ENCODE peak calls at places on chromosomes 1 and 21, in seven cellular contexts. One of them, this sample, is unnamed.

GRCh38 chr1:6129313-6129712 is 50.8 kb downstream of the CHD5 start:
- DNase-seq in kidney epithelial cell: no peak
- DNase-seq in uterus: no peak
- DNase-seq in PC-9: no peak
- DNase-seq in lower lobe of right lung: peak; percentile 32
- DNase-seq in body of pancreas: no peak
- DNase-seq in GM23248: no peak
- DNase-seq in this sample: peak; percentile 59

GRCh38 chr1:220092694-220093093 is 1.2 kb upstream of the IARS2 start:
- DNase-seq in kidney epithelial cell: no peak
- DNase-seq in uterus: no peak
- DNase-seq in PC-9: no peak
- DNase-seq in lower lobe of right lung: no peak
- DNase-seq in body of pancreas: no peak
- DNase-seq in GM23248: no peak
- DNase-seq in this sample: no peak

GRCh38 chr1:236508593-236509027 is 15.2 kb upstream of the LGALS8 start:
- DNase-seq in kidney epithelial cell: no peak
- DNase-seq in uterus: no peak
- DNase-seq in PC-9: no peak
- DNase-seq in lower lobe of right lung: no peak
- DNase-seq in body of pancreas: no peak
- DNase-seq in GM23248: no peak
- DNase-seq in this sample: no peak

GRCh38 chr1:164794310-164794709 is 235.3 kb downstream of the PBX1 start:
- DNase-seq in kidney epithelial cell: peak; percentile 86
- DNase-seq in uterus: peak; percentile 83
- DNase-seq in PC-9: peak; percentile 83
- DNase-seq in lower lobe of right lung: no peak
- DNase-seq in body of pancreas: peak; percentile 52
- DNase-seq in GM23248: peak; percentile 98
- DNase-seq in this sample: no peak

GRCh38 chr1:40955266-40955665 is 24.2 kb upstream of the CTPS1 start:
- DNase-seq in kidney epithelial cell: no peak
- DNase-seq in uterus: no peak
- DNase-seq in PC-9: peak; percentile 69
- DNase-seq in lower lobe of right lung: no peak
- DNase-seq in body of pancreas: no peak
- DNase-seq in GM23248: no peak
- DNase-seq in this sample: no peak

GRCh38 chr1:110048923-110049601 is 14.6 kb downstream of the STRIP1 start:
- DNase-seq in kidney epithelial cell: no peak
- DNase-seq in uterus: no peak
- DNase-seq in PC-9: peak; percentile 52
- DNase-seq in lower lobe of right lung: no peak
- DNase-seq in body of pancreas: no peak
- DNase-seq in GM23248: no peak
- DNase-seq in this sample: no peak

GRCh38 chr1:37476460-37477197 is 2.2 kb downstream of the ZC3H12A start:
- DNase-seq in kidney epithelial cell: peak; percentile 60
- DNase-seq in uterus: peak; percentile 78
- DNase-seq in PC-9: peak; percentile 96
- DNase-seq in lower lobe of right lung: peak; percentile 53
- DNase-seq in body of pancreas: peak; percentile 67
- DNase-seq in GM23248: peak; percentile 93
- DNase-seq in this sample: peak; percentile 91

GRCh38 chr1:218374972-218375371 is 29.8 kb downstream of the TGFB2 start:
- DNase-seq in kidney epithelial cell: no peak
- DNase-seq in uterus: no peak
- DNase-seq in PC-9: peak; percentile 69
- DNase-seq in lower lobe of right lung: no peak
- DNase-seq in body of pancreas: no peak
- DNase-seq in GM23248: peak; percentile 27
- DNase-seq in this sample: no peak

GRCh38 chr1:200866521-200866920 is 6.3 kb upstream of the GPR25 start:
- DNase-seq in kidney epithelial cell: no peak
- DNase-seq in uterus: no peak
- DNase-seq in PC-9: no peak
- DNase-seq in lower lobe of right lung: no peak
- DNase-seq in body of pancreas: no peak
- DNase-seq in GM23248: peak; percentile 43
- DNase-seq in this sample: no peak

GRCh38 chr1:31669786-31670582 is 25.3 kb upstream of the PEF1 start:
- DNase-seq in kidney epithelial cell: peak; percentile 23
- DNase-seq in uterus: peak; percentile 70
- DNase-seq in PC-9: peak; percentile 96
- DNase-seq in lower lobe of right lung: peak; percentile 85
- DNase-seq in body of pancreas: peak; percentile 93
- DNase-seq in GM23248: no peak
- DNase-seq in this sample: peak; percentile 86

GRCh38 chr21:44349847-44350772 is 3.3 kb upstream of the TRPM2 start:
- DNase-seq in kidney epithelial cell: no peak
- DNase-seq in uterus: no peak
- DNase-seq in PC-9: no peak
- DNase-seq in lower lobe of right lung: no peak
- DNase-seq in body of pancreas: no peak
- DNase-seq in GM23248: no peak
- DNase-seq in this sample: no peak

GRCh38 chr1:110312188-110313121 is 26.7 kb upstream of the RBM15 start:
- DNase-seq in kidney epithelial cell: peak; percentile 41
- DNase-seq in uterus: peak; percentile 66
- DNase-seq in PC-9: peak; percentile 72
- DNase-seq in lower lobe of right lung: peak; percentile 83
- DNase-seq in body of pancreas: peak; percentile 84
- DNase-seq in GM23248: peak; percentile 93
- DNase-seq in this sample: peak; percentile 88

GRCh38 chr1:223706077-223706988 is 6.0 kb upstream of the CAPN2 start:
- DNase-seq in kidney epithelial cell: no peak
- DNase-seq in uterus: peak; percentile 75
- DNase-seq in PC-9: peak; percentile 92
- DNase-seq in lower lobe of right lung: no peak
- DNase-seq in body of pancreas: no peak
- DNase-seq in GM23248: peak; percentile 88
- DNase-seq in this sample: no peak

DNA sequence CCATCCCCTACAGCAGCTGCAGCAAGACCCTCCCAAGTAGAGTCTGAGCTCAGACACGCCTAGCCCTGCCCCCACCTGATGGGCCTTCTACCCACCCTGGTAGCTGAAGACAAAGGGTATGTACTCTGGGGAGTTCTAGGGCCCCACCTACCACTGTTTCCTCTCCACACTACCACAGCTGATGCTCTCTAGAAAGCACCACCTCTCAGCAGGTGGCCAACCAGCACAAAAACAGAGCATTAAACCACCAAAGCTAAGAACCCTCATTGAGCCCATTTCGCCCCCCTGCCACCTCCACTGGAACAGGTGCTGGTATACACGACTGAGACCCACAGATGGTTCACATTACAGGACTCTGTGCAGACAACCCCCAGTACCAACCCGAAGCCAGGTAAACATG is 258.9 kb downstream of the SETD4 start:
- DNase-seq in kidney epithelial cell: no peak
- DNase-seq in uterus: no peak
- DNase-seq in PC-9: no peak
- DNase-seq in lower lobe of right lung: no peak
- DNase-seq in body of pancreas: no peak
- DNase-seq in GM23248: no peak
- DNase-seq in this sample: no peak
- H3K36me3 ChIP-seq in kidney epithelial cell: no peaks in the 10 kb centered on the region
- H3K36me3 ChIP-seq in uterus: no peaks in the 10 kb centered on the region
- H3K36me3 ChIP-seq in PC-9: no peaks in the 10 kb centered on the region
- H3K36me3 ChIP-seq in lower lobe of right lung: no peaks in the 10 kb centered on the region
- H3K36me3 ChIP-seq in body of pancreas: no peaks in the 10 kb centered on the region
- H3K36me3 ChIP-seq in GM23248: no peaks in the 10 kb centered on the region
- H3K36me3 ChIP-seq in this sample: no peaks in the 10 kb centered on the region

DNA sequence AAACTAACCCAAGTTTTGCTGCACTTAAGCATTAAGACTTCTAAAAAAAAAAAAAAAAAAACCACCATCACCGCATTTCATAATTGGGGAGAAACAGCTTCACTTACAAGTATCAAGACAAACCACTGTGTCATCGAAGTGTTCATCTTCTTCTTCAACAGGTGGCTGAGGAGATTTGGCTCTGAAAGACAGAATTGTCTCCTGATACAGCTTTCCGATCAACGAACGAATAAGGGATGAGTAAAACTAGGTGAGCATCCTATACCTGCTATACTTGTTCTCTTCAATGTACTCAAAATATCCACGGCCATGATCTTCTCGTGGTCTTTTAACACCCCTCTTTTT is 2.0 kb downstream of the HNRNPU start:
- DNase-seq in kidney epithelial cell: no peak
- DNase-seq in uterus: no peak
- DNase-seq in PC-9: no peak
- DNase-seq in lower lobe of right lung: no peak
- DNase-seq in body of pancreas: no peak
- DNase-seq in GM23248: peak; percentile 49
- DNase-seq in this sample: no peak
- H3K36me3 ChIP-seq in kidney epithelial cell: peaks cover 1% of the 10 kb centered on the region
- H3K36me3 ChIP-seq in uterus: no peaks in the 10 kb centered on the region
- H3K36me3 ChIP-seq in PC-9: peaks cover 54% of the 10 kb centered on the region
- H3K36me3 ChIP-seq in lower lobe of right lung: peaks cover 38% of the 10 kb centered on the region
- H3K36me3 ChIP-seq in body of pancreas: peaks cover 23% of the 10 kb centered on the region
- H3K36me3 ChIP-seq in GM23248: peaks cover 45% of the 10 kb centered on the region
- H3K36me3 ChIP-seq in this sample: peaks cover 1% of the 10 kb centered on the region

GRCh38 chr1:194342484-194343262 is 1156.3 kb upstream of the B3GALT2 start:
- DNase-seq in kidney epithelial cell: no peak
- DNase-seq in uterus: no peak
- DNase-seq in PC-9: no peak
- DNase-seq in lower lobe of right lung: no peak
- DNase-seq in body of pancreas: no peak
- DNase-seq in GM23248: no peak
- DNase-seq in this sample: no peak
- H3K36me3 ChIP-seq in kidney epithelial cell: no peaks in the 10 kb centered on the region
- H3K36me3 ChIP-seq in uterus: no peaks in the 10 kb centered on the region
- H3K36me3 ChIP-seq in PC-9: no peaks in the 10 kb centered on the region
- H3K36me3 ChIP-seq in lower lobe of right lung: no peaks in the 10 kb centered on the region
- H3K36me3 ChIP-seq in body of pancreas: no peaks in the 10 kb centered on the region
- H3K36me3 ChIP-seq in GM23248: no peaks in the 10 kb centered on the region
- H3K36me3 ChIP-seq in this sample: no peaks in the 10 kb centered on the region

GRCh38 chr1:60989745-60990718 is 92.3 kb upstream of the NFIA start:
- DNase-seq in kidney epithelial cell: no peak
- DNase-seq in uterus: peak; percentile 67
- DNase-seq in PC-9: no peak
- DNase-seq in lower lobe of right lung: no peak
- DNase-seq in body of pancreas: no peak
- DNase-seq in GM23248: peak; percentile 87
- DNase-seq in this sample: peak; percentile 81

GRCh38 chr1:60984066-60984799 is 98.1 kb upstream of the NFIA start:
- DNase-seq in kidney epithelial cell: no peak
- DNase-seq in uterus: peak; percentile 72
- DNase-seq in PC-9: no peak
- DNase-seq in lower lobe of right lung: no peak
- DNase-seq in body of pancreas: no peak
- DNase-seq in GM23248: peak; percentile 59
- DNase-seq in this sample: peak; percentile 72

GRCh38 chr1:60988827-60989363 is 93.5 kb upstream of the NFIA start:
- DNase-seq in kidney epithelial cell: no peak
- DNase-seq in uterus: no peak
- DNase-seq in PC-9: no peak
- DNase-seq in lower lobe of right lung: no peak
- DNase-seq in body of pancreas: no peak
- DNase-seq in GM23248: peak; percentile 34
- DNase-seq in this sample: no peak

GRCh38 chr1:60990719-60991100 is 91.7 kb upstream of the NFIA start:
- DNase-seq in kidney epithelial cell: no peak
- DNase-seq in uterus: no peak
- DNase-seq in PC-9: no peak
- DNase-seq in lower lobe of right lung: no peak
- DNase-seq in body of pancreas: no peak
- DNase-seq in GM23248: no peak
- DNase-seq in this sample: no peak

GRCh38 chr1:60987904-60988303 is 94.5 kb upstream of the NFIA start:
- DNase-seq in kidney epithelial cell: no peak
- DNase-seq in uterus: no peak
- DNase-seq in PC-9: no peak
- DNase-seq in lower lobe of right lung: no peak
- DNase-seq in body of pancreas: no peak
- DNase-seq in GM23248: no peak
- DNase-seq in this sample: no peak
- H3K36me3 ChIP-seq in kidney epithelial cell: no peaks in the 10 kb centered on the region
- H3K36me3 ChIP-seq in uterus: no peaks in the 10 kb centered on the region
- H3K36me3 ChIP-seq in PC-9: no peaks in the 10 kb centered on the region
- H3K36me3 ChIP-seq in lower lobe of right lung: no peaks in the 10 kb centered on the region
- H3K36me3 ChIP-seq in body of pancreas: no peaks in the 10 kb centered on the region
- H3K36me3 ChIP-seq in GM23248: no peaks in the 10 kb centered on the region
- H3K36me3 ChIP-seq in this sample: no peaks in the 10 kb centered on the region

DNA sequence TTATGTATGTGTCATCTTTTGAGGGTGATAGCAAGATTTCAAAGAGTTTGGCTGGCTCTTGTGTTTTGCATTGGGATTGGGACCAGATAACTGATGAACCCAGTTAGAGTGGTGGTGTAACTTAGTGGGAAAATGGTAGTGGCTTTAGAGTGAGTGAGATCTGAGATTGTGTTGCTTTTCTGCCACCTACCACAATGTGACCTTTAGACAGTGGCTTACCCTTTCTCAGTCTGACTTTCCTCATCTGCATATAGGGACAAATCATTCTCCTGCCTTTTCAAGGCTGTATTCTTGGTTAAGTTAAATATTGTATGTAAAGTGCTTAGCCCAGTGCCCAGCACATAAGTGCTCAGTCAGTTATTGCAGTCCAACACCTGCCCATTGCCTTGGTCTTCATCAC is 31.3 kb downstream of the CENPF start:
- DNase-seq in kidney epithelial cell: no peak
- DNase-seq in uterus: no peak
- DNase-seq in PC-9: no peak
- DNase-seq in lower lobe of right lung: no peak
- DNase-seq in body of pancreas: no peak
- DNase-seq in GM23248: no peak
- DNase-seq in this sample: no peak
- H3K36me3 ChIP-seq in kidney epithelial cell: peaks cover 10% of the 10 kb centered on the region
- H3K36me3 ChIP-seq in uterus: no peaks in the 10 kb centered on the region
- H3K36me3 ChIP-seq in PC-9: peaks cover 36% of the 10 kb centered on the region
- H3K36me3 ChIP-seq in lower lobe of right lung: no peaks in the 10 kb centered on the region
- H3K36me3 ChIP-seq in body of pancreas: no peaks in the 10 kb centered on the region
- H3K36me3 ChIP-seq in GM23248: peaks cover 6% of the 10 kb centered on the region
- H3K36me3 ChIP-seq in this sample: no peaks in the 10 kb centered on the region